ENCODE peak calls at places on chromosomes 3 and 15, in nine cellular contexts. K, U, L, R, V, O, Y, D and Z are unnamed samples.

GRCh38 chr15:90960316-90961091 is 5.8 kb downstream of the RCCD1 start:
- DNase-seq in O (no peak), L (no peak), D (no peak), R (no peak), V (no peak), U (no peak), K (no peak), Y (peak), Z (no peak)

GRCh38 chr15:74403981-74404563 is 29.7 kb downstream of the SEMA7A start:
- DNase-seq in O (no peak), K (no peak), L (no peak), V (no peak), U (no peak), D (no peak), Y (no peak), R (peak), Z (no peak)

GRCh38 chr3:58065700-58066167 is 57.5 kb downstream of the FLNB start:
- DNase-seq in D (no peak), R (no peak), V (no peak), O (no peak), L (no peak), Y (no peak), K (no peak), U (no peak), Z (no peak)

GRCh38 chr3:242986-243706 is 46.6 kb downstream of the CHL1 start:
- DNase-seq in R (no peak), K (no peak), D (no peak), V (no peak), O (no peak), U (no peak), Y (no peak), L (no peak), Z (peak)

GRCh38 chr3:45911496-45912226 is 25.3 kb downstream of the CCR9 start:
- DNase-seq in Y (no peak), V (no peak), D (no peak), K (no peak), R (no peak), O (no peak), L (no peak), U (no peak), Z (no peak)

GRCh38 chr15:43209059-43209824 is 11.6 kb downstream of the EPB42 start:
- DNase-seq in K (no peak), R (peak), Y (no peak), U (peak), V (no peak), D (no peak), L (no peak), O (no peak), Z (no peak)

GRCh38 chr3:10964537-10965167 is 27.9 kb upstream of the SLC6A1 start:
- DNase-seq in Y (no peak), L (no peak), O (peak), V (no peak), U (no peak), D (peak), K (peak), R (no peak), Z (peak)

GRCh38 chr3:25557641-25558040 is 107.1 kb downstream of the TOP2B start:
- DNase-seq in V (no peak), O (no peak), L (no peak), K (no peak), U (no peak), R (no peak), Y (no peak), D (no peak), Z (no peak)

GRCh38 chr15:71545223-71545760 is 265.1 kb upstream of the NR2E3 start:
- DNase-seq in L (no peak), K (no peak), O (no peak), D (no peak), V (no peak), Y (no peak), R (no peak), U (no peak), Z (no peak)

GRCh38 chr3:56413911-56414310 is 54.4 kb downstream of the ERC2 start:
- DNase-seq in R (no peak), V (no peak), D (no peak), U (no peak), L (no peak), K (no peak), O (no peak), Y (no peak), Z (peak)

GRCh38 chr15:78315686-78316085 is 16.3 kb upstream of the SKIC8 start:
- DNase-seq in U (peak), K (no peak), V (no peak), D (no peak), R (no peak), L (no peak), Y (no peak), O (peak), Z (peak)
- TF ChIP-seq CTCF in U (no peak), K (peak), V (no peak), D (peak), R (peak), L (peak), Y (no peak), O (no peak), Z (no peak)

GRCh38 chr15:58438956-58439355 is 7.2 kb downstream of the LIPC start:
- DNase-seq in U (no peak), V (no peak), K (no peak), Y (no peak), O (peak), R (peak), D (peak), L (peak), Z (peak)
- TF ChIP-seq CTCF in U (no peak), V (no peak), K (peak), Y (peak), O (peak), R (peak), D (peak), L (peak), Z (no peak)

GRCh38 chr3:71692139-71692538 is 33.1 kb downstream of the EIF4E3 start:
- DNase-seq in K (no peak), U (no peak), O (no peak), L (no peak), R (no peak), D (no peak), V (no peak), Y (no peak), Z (no peak)

GRCh38 chr3:71688121-71688520 is 37.1 kb downstream of the EIF4E3 start:
- DNase-seq in V (no peak), D (peak), U (no peak), O (no peak), L (no peak), R (no peak), K (no peak), Y (no peak), Z (no peak)

GRCh38 chr3:71685686-71686085 is 39.5 kb downstream of the EIF4E3 start:
- DNase-seq in U (no peak), V (no peak), L (no peak), K (no peak), R (no peak), D (no peak), O (no peak), Y (no peak), Z (no peak)

GRCh38 chr3:71690222-71690821 is 34.9 kb downstream of the EIF4E3 start:
- DNase-seq in V (no peak), L (peak), U (no peak), Y (no peak), R (no peak), O (no peak), K (no peak), D (peak), Z (peak)

GRCh38 chr3:71689305-71689704 is 35.9 kb downstream of the EIF4E3 start:
- DNase-seq in D (peak), L (no peak), K (no peak), U (no peak), O (no peak), R (no peak), Y (no peak), V (no peak), Z (peak)
- TF ChIP-seq CTCF in D (peak), L (no peak), K (no peak), U (no peak), O (no peak), R (no peak), Y (no peak), V (no peak), Z (no peak)

GRCh38 chr3:64176461-64176996 is 48.7 kb downstream of the PRICKLE2 start:
- DNase-seq in Y (no peak), R (no peak), L (peak), K (no peak), U (no peak), O (no peak), D (peak), V (no peak), Z (no peak)
- TF ChIP-seq CTCF in Y (no peak), R (no peak), L (no peak), K (no peak), U (no peak), O (no peak), D (no peak), V (no peak), Z (no peak)

DNA sequence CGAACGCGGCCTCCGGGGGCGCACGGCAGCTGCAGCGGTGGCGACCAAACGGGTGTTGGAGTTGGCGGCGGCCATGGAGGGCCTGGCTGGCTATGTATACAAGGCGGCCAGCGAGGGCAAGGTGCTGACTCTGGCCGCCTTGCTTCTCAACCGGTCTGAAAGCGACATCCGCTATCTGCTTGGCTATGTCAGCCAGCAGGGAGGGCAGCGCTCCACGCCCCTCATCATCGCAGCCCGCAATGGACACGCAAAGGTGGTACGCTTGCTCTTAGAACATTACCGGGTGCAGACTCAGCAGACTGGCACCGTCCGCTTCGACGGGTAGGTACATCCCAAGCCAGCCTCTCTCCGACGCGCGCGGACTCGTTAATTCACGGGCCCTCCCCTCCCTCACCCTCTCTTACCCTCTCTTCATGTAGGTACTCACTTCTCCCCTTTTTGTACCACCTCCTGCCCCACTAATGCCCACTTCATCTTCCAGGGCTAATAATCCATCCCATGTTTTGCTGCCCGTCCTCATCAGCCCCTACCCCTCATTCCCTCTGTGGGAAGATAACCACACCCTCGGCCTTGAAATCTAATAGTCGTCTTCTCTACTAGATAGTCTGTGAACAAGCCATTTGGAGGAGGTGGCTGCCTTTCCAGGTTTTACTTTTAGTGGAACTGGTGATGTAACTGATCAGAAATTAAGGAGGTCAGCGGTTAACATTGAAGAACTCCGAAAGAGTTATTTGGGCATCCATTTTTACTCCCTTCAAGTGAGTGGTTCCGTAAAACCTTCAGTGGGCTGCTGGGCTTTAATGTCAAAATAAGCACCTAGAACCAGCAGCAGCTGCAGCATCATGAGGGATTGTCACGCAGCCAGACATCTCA is 1.0 kb downstream of the FEM1B start:
- DNase-seq in L (no peak), U (no peak), V (no peak), O (no peak), Y (no peak), D (peak), R (no peak), K (no peak), Z (peak)
- TF ChIP-seq CTCF in L (peak), U (peak), V (no peak), O (peak), Y (peak), D (peak), R (peak), K (no peak), Z (peak)

GRCh38 chr3:63955830-63956545 is 43.8 kb upstream of the SCAANT1 start:
- DNase-seq in V (no peak), R (no peak), L (no peak), Y (no peak), K (no peak), O (no peak), D (no peak), U (no peak), Z (no peak)

GRCh38 chr3:63955036-63955650 is 43.0 kb upstream of the SCAANT1 start:
- DNase-seq in V (no peak), Y (no peak), K (no peak), U (no peak), L (no peak), D (no peak), O (no peak), R (no peak), Z (no peak)

GRCh38 chr3:63961891-63962290 is 49.7 kb upstream of the SCAANT1 start:
- DNase-seq in R (peak), D (peak), O (no peak), L (peak), V (no peak), Y (no peak), U (no peak), K (no peak), Z (peak)

GRCh38 chr3:63964287-63965073 is 52.3 kb upstream of the SCAANT1 start:
- DNase-seq in D (peak), U (no peak), K (no peak), Y (no peak), L (no peak), V (no peak), O (no peak), R (no peak), Z (no peak)

GRCh38 chr3:63960048-63960711 is 48.0 kb upstream of the SCAANT1 start:
- DNase-seq in D (peak), L (peak), O (peak), Y (peak), V (no peak), R (no peak), U (peak), K (no peak), Z (peak)
- TF ChIP-seq CTCF in D (no peak), L (no peak), O (no peak), Y (no peak), V (no peak), R (no peak), U (no peak), K (no peak), Z (no peak)